ENCODE peak calls at places on chromosomes 11 and 22, in six cellular contexts. P is astrocyte, G is K562, B is MM.1S, U is GM23338, L is HCT116. F is an unnamed sample.

GRCh38 chr11:57311109-57311936 is 13.4 kb downstream of the TNKS1BP1 start:
- DNase-seq in P (peak; percentile 95), B (no peak), L (peak; percentile 81), U (peak; percentile 97), G (peak; percentile 96), F (peak; percentile 92)

GRCh38 chr22:35684270-35684700 is 33.4 kb upstream of the APOL5 start:
- DNase-seq in L (no peak), B (no peak), G (peak; percentile 14), P (no peak), U (peak; percentile 67), F (peak; percentile 69)

GRCh38 chr11:3164540-3165151 is 464 bp downstream of the OSBPL5 start:
- DNase-seq in U (peak; percentile 72), G (no peak), P (no peak), B (no peak), L (no peak), F (peak; percentile 26)

GRCh38 chr22:36937319-36938027 is 24.0 kb downstream of the CSF2RB start:
- DNase-seq in U (no peak), G (no peak), L (no peak), B (no peak), P (no peak), F (no peak)

GRCh38 chr22:37232140-37232998 is 11.7 kb downstream of the RAC2 start:
- DNase-seq in P (no peak), U (no peak), L (no peak), G (no peak), B (no peak), F (no peak)

GRCh38 chr22:44365832-44366231 is 53.1 kb upstream of the SHISAL1 start:
- DNase-seq in U (no peak), B (no peak), G (no peak), L (no peak), P (no peak), F (no peak)

GRCh38 chr22:31081963-31082605 is 966 bp downstream of the SMTN start:
- DNase-seq in P (no peak), B (no peak), G (no peak), U (no peak), L (no peak), F (no peak)

GRCh38 chr11:28932940-28933339 is 824.8 kb downstream of the METTL15 start:
- DNase-seq in U (peak; percentile 53), G (no peak), L (no peak), B (no peak), P (no peak), F (no peak)

GRCh38 chr22:39946571-39947407 is 13.4 kb upstream of the TMA7B start:
- DNase-seq in U (no peak), B (no peak), L (no peak), G (peak; percentile 81), P (no peak), F (no peak)

GRCh38 chr11:61104963-61105362 is 2.7 kb downstream of the CD5 start:
- DNase-seq in U (no peak), L (no peak), B (no peak), G (no peak), P (no peak), F (no peak)

GRCh38 chr11:109016724-109017123 is 351.9 kb downstream of the DDX10 start:
- DNase-seq in U (no peak), L (no peak), G (no peak), P (no peak), B (no peak), F (no peak)

GRCh38 chr11:117394221-117394925 is 66.7 kb downstream of the CEP164 start:
- DNase-seq in G (no peak), P (no peak), B (no peak), U (no peak), L (no peak), F (no peak)

GRCh38 chr11:46666516-46666915 is 33.9 kb downstream of the ARHGAP1 start:
- DNase-seq in U (no peak), L (no peak), G (no peak), P (no peak), B (peak; percentile 55), F (no peak)

GRCh38 chr11:65434057-65434666 is 11.6 kb downstream of the NEAT1 start:
- DNase-seq in P (no peak), U (no peak), B (no peak), G (no peak), L (no peak), F (no peak)

GRCh38 chr11:111097191-111097590 is 148.3 kb upstream of the POU2AF2 start:
- DNase-seq in U (peak; percentile 56), P (no peak), L (peak; percentile 3), B (no peak), G (no peak), F (peak; percentile 86)

GRCh38 chr11:18749681-18750319 is 23.8 kb upstream of the IGSF22 start:
- DNase-seq in U (peak; percentile 47), G (no peak), L (no peak), P (peak; percentile 71), B (no peak), F (peak; percentile 38)

GRCh38 chr22:23245045-23245798 is 64.9 kb downstream of the BCR start:
- DNase-seq in L (no peak), G (peak; percentile 55), B (no peak), P (peak; percentile 66), U (no peak), F (no peak)

GRCh38 chr11:62171261-62171723 is 18.7 kb upstream of the SCGB1D1 start:
- DNase-seq in G (peak; percentile 65), B (peak; percentile 89), L (peak; percentile 94), P (peak; percentile 36), U (peak; percentile 96), F (peak; percentile 92)

GRCh38 chr11:78000193-78000592 is 5.7 kb upstream of the INTS4 start:
- DNase-seq in U (peak; percentile 92), G (peak; percentile 65), P (peak; percentile 54), B (peak; percentile 63), L (peak; percentile 68), F (peak; percentile 88)

GRCh38 chr11:87144266-87144665 is 106.5 kb downstream of the TMEM135 start:
- DNase-seq in U (no peak), L (no peak), P (no peak), B (no peak), G (no peak), F (no peak)

GRCh38 chr11:59615132-59615636 is 390 bp downstream of the OSBP start:
- DNase-seq in P (no peak), G (peak; percentile 37), L (peak; percentile 24), B (peak; percentile 71), U (peak; percentile 73), F (peak; percentile 14)

GRCh38 chr11:2846056-2846455 is 39.5 kb downstream of the CDKN1C start:
- DNase-seq in U (peak; percentile 49), L (no peak), P (peak; percentile 54), B (no peak), G (peak; percentile 79), F (no peak)

GRCh38 chr11:70026012-70026411 is 52.1 kb upstream of the ANO1 start:
- DNase-seq in U (no peak), G (no peak), P (no peak), B (no peak), L (no peak), F (no peak)
- TF ChIP-seq EZH2 in U (no peak), G (no peak), P (no peak), B (no peak), L (no peak), F (no peak)

GRCh38 chr11:67024410-67024809 is 1.5 kb downstream of the SYT12 start:
- DNase-seq in U (no peak), G (no peak), P (no peak), B (peak; percentile 66), L (no peak), F (no peak)

GRCh38 chr11:67023957-67024353 is 1.0 kb downstream of the SYT12 start:
- DNase-seq in U (no peak), L (no peak), B (no peak), P (no peak), G (no peak), F (no peak)

GRCh38 chr11:67022961-67023956 is at the start of gene SYT12:
- DNase-seq in L (no peak), P (no peak), G (no peak), B (no peak), U (peak; percentile 69), F (peak; percentile 64)

GRCh38 chr11:67020949-67021348 is 2.0 kb upstream of the SYT12 start:
- DNase-seq in P (no peak), L (no peak), B (no peak), U (no peak), G (no peak), F (no peak)

DNA sequence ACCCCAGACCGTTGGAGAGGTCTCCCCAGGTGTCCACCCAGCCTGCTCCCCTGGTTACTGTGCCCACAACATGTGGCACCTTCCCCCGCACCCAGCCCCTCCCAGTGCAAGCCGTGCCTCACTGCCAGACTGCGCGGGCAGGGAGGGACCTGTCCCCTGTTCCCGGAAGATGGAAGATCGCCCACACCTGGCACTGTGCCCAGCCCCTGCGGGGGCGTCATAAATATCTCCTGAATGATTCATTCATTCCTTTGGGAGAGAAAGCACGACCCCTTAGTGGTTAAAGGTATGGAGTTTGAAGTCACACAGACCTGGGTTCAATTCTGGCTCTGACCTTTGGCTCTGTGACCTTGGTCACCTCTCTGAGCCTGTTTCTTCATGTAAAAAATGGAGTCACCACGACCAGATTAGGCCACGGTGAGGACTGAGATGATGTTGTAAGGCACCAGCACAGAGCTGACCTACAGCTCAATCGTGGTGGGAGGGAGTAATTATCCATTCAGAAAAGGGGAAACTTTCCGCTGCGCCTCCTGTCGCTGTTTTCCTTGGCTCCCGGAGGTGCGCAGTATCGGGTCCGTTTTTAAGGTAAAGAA is 497 bp upstream of the SYT12 start:
- DNase-seq in L (peak; percentile 75), P (peak; percentile 63), U (no peak), B (no peak), G (no peak), F (peak; percentile 89)
- TF ChIP-seq EZH2 in L (no peak), P (no peak), U (peak; percentile 41), B (no peak), G (no peak), F (no peak)

GRCh38 chr22:19150482-19151328 is 613 bp upstream of the GSC2 start:
- DNase-seq in U (no peak), G (no peak), B (no peak), P (no peak), L (no peak), F (no peak)
- TF ChIP-seq EZH2 in U (peak; percentile 89), G (no peak), B (no peak), P (peak; percentile 91), L (no peak), F (peak; percentile 89)

GRCh38 chr22:17700778-17701177 is 62.2 kb downstream of the BCL2L13 start:
- DNase-seq in G (no peak), L (no peak), P (no peak), U (peak; percentile 41), B (no peak), F (no peak)

GRCh38 chr22:17706947-17707346 is 67.3 kb downstream of the BID start:
- DNase-seq in U (no peak), B (no peak), P (no peak), G (no peak), L (no peak), F (no peak)

GRCh38 chr22:17706451-17706900 is 67.8 kb downstream of the BID start:
- DNase-seq in L (peak; percentile 54), B (peak; percentile 88), P (peak; percentile 92), U (peak; percentile 46), G (peak; percentile 33), F (peak; percentile 86)

GRCh38 chr22:17705565-17706450 is 67.3 kb downstream of the BCL2L13 start:
- DNase-seq in B (no peak), G (no peak), P (no peak), U (no peak), L (no peak), F (no peak)

DNA sequence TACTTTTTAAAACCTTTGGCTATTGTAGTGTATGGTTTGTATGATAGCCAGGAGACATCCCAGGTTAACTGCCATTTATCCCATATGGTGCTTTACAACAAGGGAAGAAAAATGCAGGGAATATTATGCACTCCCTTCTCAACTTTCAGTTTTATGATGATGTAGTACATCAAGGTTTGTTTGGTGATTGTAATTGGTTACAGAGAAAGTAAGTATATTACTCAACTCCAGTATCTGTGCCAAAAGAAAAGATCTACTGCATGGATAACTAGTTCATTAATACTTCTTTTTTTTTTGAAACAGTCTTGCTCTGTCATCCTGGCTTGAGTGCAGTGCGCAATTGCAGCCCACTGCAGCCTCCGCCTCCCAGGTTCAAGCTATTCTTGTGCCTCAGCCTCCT is 65.3 kb downstream of the BCL2L13 start:
- DNase-seq in U (no peak), B (no peak), G (no peak), P (no peak), L (no peak), F (no peak)
- TF ChIP-seq EZH2 in U (no peak), B (no peak), G (no peak), P (no peak), L (no peak), F (no peak)

F was measured in A673.